ENCODE peak calls at places on chromosomes 6 and 20, in seven cellular contexts. D is lung microvascular endothelial cell, T is A549, N is non-pigmented ciliary epithelial cell, S is hepatic stellate cell, B is RCC 7860, A is ACHN. F is an unnamed sample.

GRCh38 chr20:49889943-49890650 is 25.2 kb downstream of the SPATA2 start:
- DNase-seq in D (no peak), A (no peak), S (no peak), T (no peak), N (no peak), B (no peak), F (no peak)

GRCh38 chr20:6519556-6519955 is 247.9 kb upstream of the BMP2 start:
- DNase-seq in S (no peak), D (no peak), N (peak), B (peak), T (no peak), A (no peak), F (no peak)

GRCh38 chr6:97292671-97293070 is 9.7 kb upstream of the MMS22L start:
- DNase-seq in T (no peak), B (no peak), N (no peak), A (no peak), S (peak), D (no peak), F (no peak)

GRCh38 chr20:64256282-64256947 is 867 bp downstream of the PCMTD2 start:
- DNase-seq in B (no peak), S (no peak), A (no peak), T (no peak), N (no peak), D (no peak), F (no peak)

GRCh38 chr6:79525272-79526100 is 11.7 kb downstream of the LCA5 start:
- DNase-seq in T (peak), N (no peak), B (no peak), S (no peak), A (peak), D (no peak), F (no peak)

GRCh38 chr6:358847-359246 is 32.7 kb upstream of the IRF4 start:
- DNase-seq in N (no peak), B (no peak), S (no peak), A (no peak), D (no peak), T (no peak), F (no peak)

GRCh38 chr6:87151471-87151785 is 3.9 kb upstream of the ZNF292 start:
- DNase-seq in B (no peak), A (no peak), T (no peak), N (no peak), S (no peak), D (no peak), F (no peak)

GRCh38 chr6:161418458-161418945 is 144.6 kb upstream of the AGPAT4 start:
- DNase-seq in B (peak), A (peak), D (peak), S (peak), N (peak), T (peak), F (peak)

GRCh38 chr20:40588891-40589290 is 100.1 kb downstream of the MAFB start:
- DNase-seq in N (no peak), D (no peak), A (no peak), B (no peak), T (no peak), S (no peak), F (no peak)

F was measured in HEK293T.